ENCODE peak calls at places on chromosomes 13 and 19, in four cellular contexts. One of them, this sample, is unnamed.

GRCh38 chr19:35031072-35031881 is 1.0 kb downstream of the SCN1B start:
- DNase-seq in H1: peak
- DNase-seq in IMR-90: peak
- DNase-seq in H9: peak
- DNase-seq in this sample: peak

GRCh38 chr19:41192574-41193419 is at the start of gene CYP2S1:
- DNase-seq in IMR-90: peak
- DNase-seq in H1: peak
- DNase-seq in H9: peak
- DNase-seq in this sample: peak

GRCh38 chr13:51913421-51914136 is 51.8 kb downstream of the CCDC70 start:
- DNase-seq in H9: peak
- DNase-seq in H1: no peak
- DNase-seq in IMR-90: no peak
- DNase-seq in this sample: peak

GRCh38 chr19:55340144-55340783 is 588 bp downstream of the KMT5C start:
- DNase-seq in IMR-90: no peak
- DNase-seq in H9: peak
- DNase-seq in H1: no peak
- DNase-seq in this sample: peak

GRCh38 chr19:49637865-49638350 is 2.0 kb downstream of the RRAS start:
- DNase-seq in H9: peak
- DNase-seq in H1: peak
- DNase-seq in IMR-90: peak
- DNase-seq in this sample: peak

GRCh38 chr13:110382229-110382628 is 75.1 kb downstream of the COL4A2 start:
- DNase-seq in H1: no peak
- DNase-seq in H9: no peak
- DNase-seq in IMR-90: peak
- DNase-seq in this sample: no peak

GRCh38 chr13:26946675-26947342 is 186.2 kb upstream of the GPR12 start:
- DNase-seq in H1: no peak
- DNase-seq in H9: no peak
- DNase-seq in IMR-90: peak
- DNase-seq in this sample: peak

GRCh38 chr19:12815088-12815487 is 8.7 kb downstream of the RNASEH2A start:
- DNase-seq in H1: no peak
- DNase-seq in IMR-90: no peak
- DNase-seq in H9: no peak
- DNase-seq in this sample: no peak

GRCh38 chr19:46979103-46979769 is 40.4 kb upstream of the NPAS1 start:
- DNase-seq in H9: no peak
- DNase-seq in IMR-90: no peak
- DNase-seq in H1: no peak
- DNase-seq in this sample: peak

GRCh38 chr13:79360064-79360463 is 46.0 kb downstream of the RBM26 start:
- DNase-seq in IMR-90: no peak
- DNase-seq in H1: no peak
- DNase-seq in H9: no peak
- DNase-seq in this sample: no peak

GRCh38 chr13:108855737-108856387 is 226.5 kb downstream of the MYO16 start:
- DNase-seq in H9: no peak
- DNase-seq in H1: no peak
- DNase-seq in IMR-90: no peak
- DNase-seq in this sample: no peak

DNA sequence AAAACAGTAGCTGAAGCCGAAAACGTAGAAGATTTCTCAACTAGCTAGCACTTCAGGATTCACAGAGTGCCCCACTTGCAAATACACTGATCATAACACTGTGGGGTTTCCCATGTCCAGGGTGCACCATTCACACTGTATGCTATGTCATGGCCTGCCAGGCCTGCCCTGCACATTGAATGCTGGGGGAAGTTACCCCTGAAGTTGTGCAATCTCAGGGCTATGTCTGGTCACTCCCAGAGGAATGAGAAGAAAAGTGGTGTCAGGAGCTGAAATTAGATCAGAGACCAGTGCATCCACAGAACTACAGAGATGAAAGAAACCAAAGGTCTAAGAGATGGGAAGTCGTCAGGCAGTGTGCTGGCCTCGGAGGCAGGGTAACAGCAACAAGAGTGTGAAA is 196.8 kb downstream of the RAP2A start:
- DNase-seq in H1: no peak
- DNase-seq in IMR-90: no peak
- DNase-seq in H9: no peak
- DNase-seq in this sample: no peak
- H3K4ac ChIP-seq in H1: no peak
- H3K4ac ChIP-seq in IMR-90: no peak
- H3K4ac ChIP-seq in H9: no peak
- H3K4ac ChIP-seq in this sample: no peak

GRCh38 chr19:3121396-3121795 is 14.4 kb upstream of the GNA15 start:
- DNase-seq in H9: no peak
- DNase-seq in IMR-90: no peak
- DNase-seq in H1: no peak
- DNase-seq in this sample: no peak
- H4K5ac ChIP-seq in H9: no peak
- H4K5ac ChIP-seq in IMR-90: no peak
- H4K5ac ChIP-seq in H1: no peak
- H4K5ac ChIP-seq in this sample: no peak

GRCh38 chr19:45817725-45818301 is 2.7 kb upstream of the RSPH6A start:
- DNase-seq in H1: peak
- DNase-seq in H9: peak
- DNase-seq in IMR-90: no peak
- DNase-seq in this sample: peak
- H3K4ac ChIP-seq in H1: peak
- H3K4ac ChIP-seq in H9: no peak
- H3K4ac ChIP-seq in IMR-90: no peak
- H3K4ac ChIP-seq in this sample: no peak

DNA sequence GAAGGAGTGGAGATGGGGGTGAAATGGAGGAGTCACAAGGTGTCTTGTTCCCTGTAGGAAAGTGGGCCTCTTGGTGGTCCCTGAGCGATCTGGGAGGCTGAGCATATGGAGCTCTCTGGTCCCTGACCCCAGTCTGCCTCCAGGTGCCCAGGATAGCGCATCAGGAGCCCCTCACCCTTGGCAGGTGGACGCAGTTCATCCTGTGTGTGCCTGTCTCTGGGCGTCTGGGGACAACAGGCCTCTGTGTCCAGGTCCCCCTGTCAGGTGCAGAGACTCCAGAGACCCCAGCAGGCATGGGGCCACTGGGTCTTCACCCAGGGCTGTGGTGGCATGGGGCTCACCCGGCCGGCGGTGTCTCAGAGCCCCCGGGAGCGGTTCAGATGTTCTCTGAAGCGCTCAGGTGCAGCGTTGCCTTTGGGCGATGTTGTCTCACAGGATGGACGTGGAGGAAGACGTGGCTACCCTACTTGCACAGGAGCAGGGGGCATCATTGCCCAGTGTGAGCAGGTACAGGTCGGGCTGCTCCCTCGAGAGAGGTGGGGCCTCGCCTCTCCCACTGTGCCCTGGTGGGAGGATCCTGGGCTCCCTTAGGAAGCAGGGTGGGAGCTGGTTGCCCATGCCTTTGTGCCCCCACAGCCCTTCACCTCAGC is 58.1 kb upstream of the TPM4 start:
- DNase-seq in IMR-90: no peak
- DNase-seq in H9: no peak
- DNase-seq in H1: no peak
- DNase-seq in this sample: no peak
- H4K5ac ChIP-seq in IMR-90: no peak
- H4K5ac ChIP-seq in H9: no peak
- H4K5ac ChIP-seq in H1: no peak
- H4K5ac ChIP-seq in this sample: no peak

GRCh38 chr19:3555653-3556422 is 1.5 kb downstream of the MFSD12 start:
- DNase-seq in H9: no peak
- DNase-seq in H1: no peak
- DNase-seq in IMR-90: no peak
- DNase-seq in this sample: no peak
- H3K4ac ChIP-seq in H9: no peak
- H3K4ac ChIP-seq in H1: no peak
- H3K4ac ChIP-seq in IMR-90: no peak
- H3K4ac ChIP-seq in this sample: no peak

DNA sequence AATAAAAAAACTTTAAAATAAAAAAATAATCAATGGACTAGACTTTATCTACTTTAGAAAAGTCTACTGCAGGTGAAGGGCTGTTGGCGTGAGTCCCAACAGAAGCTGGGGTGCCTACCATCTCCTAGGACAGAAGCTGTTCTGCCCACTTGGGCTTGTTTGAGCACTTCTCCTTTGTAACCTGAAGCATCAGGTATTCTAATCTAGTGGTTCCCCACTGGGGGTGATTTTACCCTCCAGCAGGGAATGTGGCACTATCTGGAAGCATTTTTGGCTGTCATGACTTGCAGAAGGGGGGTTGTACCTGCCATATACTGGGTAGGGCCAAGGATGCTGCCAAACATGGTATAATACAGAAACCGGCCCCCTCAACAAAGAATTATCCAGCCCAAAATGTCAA is 16.2 kb upstream of the DOCK9 start:
- DNase-seq in H9: no peak
- DNase-seq in H1: peak
- DNase-seq in IMR-90: no peak
- DNase-seq in this sample: peak
- H4K5ac ChIP-seq in H9: no peak
- H4K5ac ChIP-seq in H1: no peak
- H4K5ac ChIP-seq in IMR-90: no peak
- H4K5ac ChIP-seq in this sample: no peak